ENCODE peak calls at places on chromosomes 4 and X, in seven cellular contexts. One of them, this sample, is unnamed.
A peak's percentile ranks its signal among the peaks of the same experiment; 100 is the strongest.

GRCh38 chr4:61202638-61203495 is 2.7 kb downstream of the ADGRL3 start:
- DNase-seq in foreskin fibroblast: no peak
- DNase-seq in body of pancreas: no peak
- DNase-seq in cardiac fibroblast: peak; percentile 52
- DNase-seq in adipocyte: peak; percentile 35
- DNase-seq in CD4-positive, alpha-beta memory T cell: no peak
- DNase-seq in heart right ventricle: no peak
- DNase-seq in this sample: no peak

GRCh38 chr4:143287571-143287923 is 49.1 kb upstream of the GAB1 start:
- DNase-seq in foreskin fibroblast: no peak
- DNase-seq in body of pancreas: no peak
- DNase-seq in cardiac fibroblast: no peak
- DNase-seq in adipocyte: no peak
- DNase-seq in CD4-positive, alpha-beta memory T cell: no peak
- DNase-seq in heart right ventricle: no peak
- DNase-seq in this sample: peak; percentile 5

GRCh38 chrX:44507292-44507691 is 35.4 kb downstream of the FUNDC1 start:
- DNase-seq in foreskin fibroblast: no peak
- DNase-seq in body of pancreas: no peak
- DNase-seq in cardiac fibroblast: no peak
- DNase-seq in adipocyte: no peak
- DNase-seq in CD4-positive, alpha-beta memory T cell: no peak
- DNase-seq in heart right ventricle: no peak
- DNase-seq in this sample: no peak

GRCh38 chr4:52552778-52553177 is 106.3 kb downstream of the USP46 start:
- DNase-seq in foreskin fibroblast: no peak
- DNase-seq in body of pancreas: no peak
- DNase-seq in cardiac fibroblast: no peak
- DNase-seq in adipocyte: no peak
- DNase-seq in CD4-positive, alpha-beta memory T cell: no peak
- DNase-seq in heart right ventricle: no peak
- DNase-seq in this sample: no peak

GRCh38 chr4:139809207-139810157 is 143.9 kb downstream of the MGST2 start:
- DNase-seq in foreskin fibroblast: no peak
- DNase-seq in body of pancreas: no peak
- DNase-seq in cardiac fibroblast: no peak
- DNase-seq in adipocyte: no peak
- DNase-seq in CD4-positive, alpha-beta memory T cell: no peak
- DNase-seq in heart right ventricle: no peak
- DNase-seq in this sample: no peak

GRCh38 chr4:110344165-110344564 is 131.8 kb upstream of the ENPEP start:
- DNase-seq in foreskin fibroblast: no peak
- DNase-seq in body of pancreas: no peak
- DNase-seq in cardiac fibroblast: peak; percentile 38
- DNase-seq in adipocyte: peak; percentile 48
- DNase-seq in CD4-positive, alpha-beta memory T cell: no peak
- DNase-seq in heart right ventricle: no peak
- DNase-seq in this sample: no peak

GRCh38 chrX:97705936-97706335 is 822.2 kb downstream of the RPA4 start:
- DNase-seq in foreskin fibroblast: no peak
- DNase-seq in body of pancreas: no peak
- DNase-seq in cardiac fibroblast: no peak
- DNase-seq in adipocyte: peak; percentile 47
- DNase-seq in CD4-positive, alpha-beta memory T cell: no peak
- DNase-seq in heart right ventricle: no peak
- DNase-seq in this sample: no peak

GRCh38 chr4:165779950-165780670 is 92.9 kb upstream of the TLL1 start:
- DNase-seq in foreskin fibroblast: no peak
- DNase-seq in body of pancreas: peak; percentile 15
- DNase-seq in cardiac fibroblast: peak; percentile 22
- DNase-seq in adipocyte: no peak
- DNase-seq in CD4-positive, alpha-beta memory T cell: no peak
- DNase-seq in heart right ventricle: no peak
- DNase-seq in this sample: no peak

GRCh38 chrX:41912922-41913321 is 10.4 kb downstream of the CASK start:
- DNase-seq in foreskin fibroblast: no peak
- DNase-seq in body of pancreas: no peak
- DNase-seq in cardiac fibroblast: no peak
- DNase-seq in adipocyte: no peak
- DNase-seq in CD4-positive, alpha-beta memory T cell: no peak
- DNase-seq in heart right ventricle: no peak
- DNase-seq in this sample: no peak

GRCh38 chr4:168674077-168674747 is 177.4 kb downstream of the PALLD start:
- DNase-seq in foreskin fibroblast: no peak
- DNase-seq in body of pancreas: no peak
- DNase-seq in cardiac fibroblast: no peak
- DNase-seq in adipocyte: peak; percentile 48
- DNase-seq in CD4-positive, alpha-beta memory T cell: no peak
- DNase-seq in heart right ventricle: no peak
- DNase-seq in this sample: no peak

GRCh38 chrX:112058255-112058654 is 24.3 kb downstream of the TRPC5 start:
- DNase-seq in foreskin fibroblast: no peak
- DNase-seq in body of pancreas: no peak
- DNase-seq in cardiac fibroblast: peak; percentile 0
- DNase-seq in adipocyte: peak; percentile 70
- DNase-seq in CD4-positive, alpha-beta memory T cell: no peak
- DNase-seq in heart right ventricle: no peak
- DNase-seq in this sample: no peak

GRCh38 chrX:7889680-7890079 is 37.5 kb downstream of the PNPLA4 start:
- DNase-seq in foreskin fibroblast: peak; percentile 7
- DNase-seq in body of pancreas: no peak
- DNase-seq in cardiac fibroblast: peak; percentile 21
- DNase-seq in adipocyte: peak; percentile 37
- DNase-seq in CD4-positive, alpha-beta memory T cell: no peak
- DNase-seq in heart right ventricle: no peak
- DNase-seq in this sample: no peak

GRCh38 chr4:62133977-62134376 is 933.9 kb downstream of the ADGRL3 start:
- DNase-seq in foreskin fibroblast: no peak
- DNase-seq in body of pancreas: no peak
- DNase-seq in cardiac fibroblast: no peak
- DNase-seq in adipocyte: no peak
- DNase-seq in CD4-positive, alpha-beta memory T cell: no peak
- DNase-seq in heart right ventricle: no peak
- DNase-seq in this sample: no peak

GRCh38 chrX:28189011-28189410 is 207.8 kb upstream of the DCAF8L1 start:
- DNase-seq in foreskin fibroblast: no peak
- DNase-seq in body of pancreas: no peak
- DNase-seq in cardiac fibroblast: peak; percentile 90
- DNase-seq in adipocyte: peak; percentile 4
- DNase-seq in CD4-positive, alpha-beta memory T cell: no peak
- DNase-seq in heart right ventricle: no peak
- DNase-seq in this sample: no peak

GRCh38 chr4:69051576-69051943 is 44.7 kb upstream of the UGT2B7 start:
- DNase-seq in foreskin fibroblast: no peak
- DNase-seq in body of pancreas: no peak
- DNase-seq in cardiac fibroblast: no peak
- DNase-seq in adipocyte: no peak
- DNase-seq in CD4-positive, alpha-beta memory T cell: no peak
- DNase-seq in heart right ventricle: no peak
- DNase-seq in this sample: no peak
- H3K4me3 ChIP-seq in foreskin fibroblast: no peak overlapping the region
- H3K4me3 ChIP-seq in body of pancreas: no peak overlapping the region
- H3K4me3 ChIP-seq in cardiac fibroblast: no peak overlapping the region
- H3K4me3 ChIP-seq in adipocyte: no peak overlapping the region
- H3K4me3 ChIP-seq in CD4-positive, alpha-beta memory T cell: no peak overlapping the region
- H3K4me3 ChIP-seq in heart right ventricle: no peak overlapping the region
- H3K4me3 ChIP-seq in this sample: no peak overlapping the region

DNA sequence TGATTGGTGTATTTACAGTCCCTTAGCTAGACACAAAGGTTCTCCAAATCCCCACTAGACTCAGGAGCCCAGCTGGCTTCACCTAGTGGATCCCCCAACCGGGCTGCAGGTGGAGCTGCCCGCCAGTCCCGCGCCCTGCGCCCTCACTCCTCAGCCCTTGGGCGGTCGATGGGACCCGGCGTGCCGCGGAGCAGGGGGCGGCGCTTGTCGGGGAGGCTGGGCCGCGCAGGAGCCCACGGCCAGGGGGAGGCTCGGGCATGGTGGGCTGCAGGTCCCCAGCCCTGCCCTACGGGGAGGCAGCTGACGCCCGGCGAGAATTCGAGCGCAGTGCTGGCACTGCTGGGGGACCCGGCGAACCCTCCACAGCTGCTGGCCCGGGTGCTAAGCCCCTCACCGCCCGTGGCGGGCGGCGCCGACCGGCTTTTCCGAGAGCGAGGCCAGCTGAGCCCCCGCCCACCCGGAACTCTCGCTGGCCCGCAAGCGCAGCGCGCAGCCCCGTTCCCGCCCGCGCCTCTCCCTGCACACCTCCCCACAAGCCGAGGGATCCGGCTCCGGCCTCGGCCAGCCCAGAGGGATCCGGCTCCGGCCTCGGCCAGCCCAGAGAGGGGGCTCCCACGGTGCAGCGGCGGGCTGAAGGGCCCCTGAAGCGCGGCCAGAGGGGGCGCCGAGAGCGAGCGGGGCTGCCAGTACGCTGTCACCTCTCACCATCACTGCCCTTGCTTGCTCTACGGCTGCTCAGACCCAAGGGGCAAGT is 39.4 kb downstream of the WFS1 start:
- DNase-seq in foreskin fibroblast: no peak
- DNase-seq in body of pancreas: no peak
- DNase-seq in cardiac fibroblast: no peak
- DNase-seq in adipocyte: peak; percentile 18
- DNase-seq in CD4-positive, alpha-beta memory T cell: no peak
- DNase-seq in heart right ventricle: peak; percentile 42
- DNase-seq in this sample: no peak
- H3K4me3 ChIP-seq in foreskin fibroblast: no peak overlapping the region
- H3K4me3 ChIP-seq in body of pancreas: no peak overlapping the region
- H3K4me3 ChIP-seq in cardiac fibroblast: no peak overlapping the region
- H3K4me3 ChIP-seq in adipocyte: peak overlapping the region; percentile 33
- H3K4me3 ChIP-seq in CD4-positive, alpha-beta memory T cell: no peak overlapping the region
- H3K4me3 ChIP-seq in heart right ventricle: peak overlapping the region; percentile 66
- H3K4me3 ChIP-seq in this sample: peak overlapping the region; percentile 50

DNA sequence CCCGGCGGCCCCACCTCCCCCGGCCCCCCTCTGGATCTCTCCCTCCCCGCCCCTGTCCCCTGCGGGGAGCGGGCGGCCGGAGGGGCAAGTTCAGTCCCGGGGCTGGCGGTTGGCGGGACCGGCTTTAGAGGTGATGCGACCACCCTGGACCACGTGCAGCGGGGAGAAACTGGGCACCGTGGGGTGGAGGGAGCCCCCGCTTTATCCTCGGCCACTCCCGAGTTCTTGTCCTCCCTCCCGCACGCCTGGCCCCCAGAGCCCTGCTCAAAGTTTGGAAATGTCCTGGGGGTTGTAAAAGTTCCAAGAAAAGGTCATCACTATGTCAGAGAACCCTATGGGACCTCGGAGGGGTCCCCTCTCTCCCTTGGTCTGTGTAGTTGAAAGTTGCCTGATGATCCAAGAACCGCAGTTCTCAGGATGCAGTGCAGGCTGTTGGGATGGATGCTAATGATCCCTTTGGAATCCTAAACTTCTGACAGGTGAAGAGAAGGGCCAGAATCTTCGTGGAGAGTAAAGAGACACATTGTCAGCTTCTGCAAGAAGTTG is 411 bp upstream of the VEGFC start:
- DNase-seq in foreskin fibroblast: no peak
- DNase-seq in body of pancreas: no peak
- DNase-seq in cardiac fibroblast: no peak
- DNase-seq in adipocyte: no peak
- DNase-seq in CD4-positive, alpha-beta memory T cell: no peak
- DNase-seq in heart right ventricle: no peak
- DNase-seq in this sample: no peak
- H3K4me3 ChIP-seq in foreskin fibroblast: peak overlapping the region; percentile 48
- H3K4me3 ChIP-seq in body of pancreas: no peak overlapping the region
- H3K4me3 ChIP-seq in cardiac fibroblast: peak overlapping the region; percentile 51
- H3K4me3 ChIP-seq in adipocyte: peak overlapping the region; percentile 60
- H3K4me3 ChIP-seq in CD4-positive, alpha-beta memory T cell: no peak overlapping the region
- H3K4me3 ChIP-seq in heart right ventricle: peak overlapping the region; percentile 76
- H3K4me3 ChIP-seq in this sample: no peak overlapping the region

DNA sequence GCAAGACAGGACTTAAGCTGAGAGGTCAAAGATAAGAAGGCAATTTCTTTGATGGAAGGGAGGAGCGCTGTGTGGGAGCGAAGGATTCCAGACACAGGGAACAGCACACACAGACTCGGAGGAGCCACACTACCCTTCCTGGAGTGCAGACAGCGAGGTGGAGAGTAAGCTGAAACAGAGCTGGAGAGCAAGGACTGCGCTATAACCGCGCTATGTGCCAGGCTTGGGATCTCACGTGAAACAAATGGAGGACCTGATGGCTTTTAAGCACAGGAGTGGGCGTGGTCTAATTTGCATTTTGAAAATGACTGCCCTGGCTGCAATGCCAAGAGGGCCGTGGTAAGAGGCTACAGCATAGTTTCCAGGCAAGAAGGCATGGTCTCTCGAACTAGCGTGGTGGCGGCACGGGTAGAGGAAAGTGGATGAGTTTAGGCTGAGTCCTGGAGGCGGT is 113.9 kb upstream of the SORBS2 start:
- DNase-seq in foreskin fibroblast: no peak
- DNase-seq in body of pancreas: no peak
- DNase-seq in cardiac fibroblast: no peak
- DNase-seq in adipocyte: no peak
- DNase-seq in CD4-positive, alpha-beta memory T cell: no peak
- DNase-seq in heart right ventricle: peak; percentile 26
- DNase-seq in this sample: no peak
- H3K4me3 ChIP-seq in foreskin fibroblast: no peak overlapping the region
- H3K4me3 ChIP-seq in body of pancreas: no peak overlapping the region
- H3K4me3 ChIP-seq in cardiac fibroblast: no peak overlapping the region
- H3K4me3 ChIP-seq in adipocyte: no peak overlapping the region
- H3K4me3 ChIP-seq in CD4-positive, alpha-beta memory T cell: no peak overlapping the region
- H3K4me3 ChIP-seq in heart right ventricle: peak overlapping the region; percentile 43
- H3K4me3 ChIP-seq in this sample: no peak overlapping the region

GRCh38 chrX:136652822-136653723 is 5.1 kb downstream of the CD40LG start:
- DNase-seq in foreskin fibroblast: no peak
- DNase-seq in body of pancreas: no peak
- DNase-seq in cardiac fibroblast: peak; percentile 0
- DNase-seq in adipocyte: no peak
- DNase-seq in CD4-positive, alpha-beta memory T cell: no peak
- DNase-seq in heart right ventricle: no peak
- DNase-seq in this sample: no peak

GRCh38 chrX:136643243-136643642 is 4.7 kb upstream of the CD40LG start:
- DNase-seq in foreskin fibroblast: no peak
- DNase-seq in body of pancreas: no peak
- DNase-seq in cardiac fibroblast: no peak
- DNase-seq in adipocyte: no peak
- DNase-seq in CD4-positive, alpha-beta memory T cell: no peak
- DNase-seq in heart right ventricle: no peak
- DNase-seq in this sample: peak; percentile 88

GRCh38 chrX:136646602-136647239 is 1.2 kb upstream of the CD40LG start:
- DNase-seq in foreskin fibroblast: no peak
- DNase-seq in body of pancreas: no peak
- DNase-seq in cardiac fibroblast: no peak
- DNase-seq in adipocyte: no peak
- DNase-seq in CD4-positive, alpha-beta memory T cell: peak; percentile 67
- DNase-seq in heart right ventricle: no peak
- DNase-seq in this sample: peak; percentile 81

GRCh38 chrX:136650811-136651210 is 2.9 kb downstream of the CD40LG start:
- DNase-seq in foreskin fibroblast: no peak
- DNase-seq in body of pancreas: no peak
- DNase-seq in cardiac fibroblast: no peak
- DNase-seq in adipocyte: no peak
- DNase-seq in CD4-positive, alpha-beta memory T cell: no peak
- DNase-seq in heart right ventricle: no peak
- DNase-seq in this sample: no peak

DNA sequence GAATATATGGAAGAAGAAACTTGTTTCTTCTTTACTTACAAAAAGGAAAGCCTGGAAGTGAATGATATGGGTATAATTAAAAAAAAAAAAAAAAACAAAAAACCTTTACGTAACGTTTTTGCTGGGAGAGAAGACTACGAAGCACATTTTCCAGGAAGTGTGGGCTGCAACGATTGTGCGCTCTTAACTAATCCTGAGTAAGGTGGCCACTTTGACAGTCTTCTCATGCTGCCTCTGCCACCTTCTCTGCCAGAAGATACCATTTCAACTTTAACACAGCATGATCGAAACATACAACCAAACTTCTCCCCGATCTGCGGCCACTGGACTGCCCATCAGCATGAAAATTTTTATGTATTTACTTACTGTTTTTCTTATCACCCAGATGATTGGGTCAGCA is at the start of gene CD40LG:
- DNase-seq in foreskin fibroblast: no peak
- DNase-seq in body of pancreas: no peak
- DNase-seq in cardiac fibroblast: no peak
- DNase-seq in adipocyte: no peak
- DNase-seq in CD4-positive, alpha-beta memory T cell: no peak
- DNase-seq in heart right ventricle: no peak
- DNase-seq in this sample: no peak
- H3K4me3 ChIP-seq in foreskin fibroblast: no peak within 1 kb of the TSS
- H3K4me3 ChIP-seq in body of pancreas: no peak within 1 kb of the TSS
- H3K4me3 ChIP-seq in cardiac fibroblast: no peak within 1 kb of the TSS
- H3K4me3 ChIP-seq in adipocyte: no peak within 1 kb of the TSS
- H3K4me3 ChIP-seq in CD4-positive, alpha-beta memory T cell: peak within 1 kb of the TSS; percentile 84
- H3K4me3 ChIP-seq in heart right ventricle: no peak within 1 kb of the TSS
- H3K4me3 ChIP-seq in this sample: peak within 1 kb of the TSS; percentile 38